ENCODE peak calls at places on chromosomes 4 and X, in five cellular contexts. U, Q, E, V and A are unnamed samples.

GRCh38 chrX:140723251-140723650 is 13.7 kb downstream of the LINC00632 start:
- DNase-seq in U (no peak), Q (no peak), E (no peak), V (no peak), A (no peak)

GRCh38 chrX:123489011-123489410 is 243.8 kb downstream of the THOC2 start:
- DNase-seq in U (no peak), Q (no peak), E (no peak), V (no peak), A (no peak)

GRCh38 chr4:56513517-56513916 is 7.9 kb downstream of the ARL9 start:
- DNase-seq in U (no peak), Q (peak; percentile 79), E (no peak), V (no peak), A (no peak)

GRCh38 chrX:2266445-2267349 is 234.1 kb downstream of the DHRSX start:
- DNase-seq in U (no peak), Q (no peak), E (no peak), V (no peak), A (no peak)

GRCh38 chr4:116925900-116926457 is 159.4 kb downstream of the TRAM1L1 start:
- DNase-seq in U (no peak), Q (no peak), E (no peak), V (no peak), A (peak; percentile 79)

GRCh38 chr4:84965558-84966381 is 720 bp downstream of the WDFY3 start:
- DNase-seq in U (peak; percentile 27), Q (peak; percentile 57), E (no peak), V (peak; percentile 14), A (peak; percentile 68)

GRCh38 chr4:142040043-142040442 is 403.7 kb downstream of the IL15 start:
- DNase-seq in U (no peak), Q (no peak), E (no peak), V (no peak), A (peak; percentile 39)

GRCh38 chr4:7320413-7320812 is 114.3 kb downstream of the PSAPL1 start:
- DNase-seq in U (no peak), Q (no peak), E (no peak), V (no peak), A (no peak)

DNA sequence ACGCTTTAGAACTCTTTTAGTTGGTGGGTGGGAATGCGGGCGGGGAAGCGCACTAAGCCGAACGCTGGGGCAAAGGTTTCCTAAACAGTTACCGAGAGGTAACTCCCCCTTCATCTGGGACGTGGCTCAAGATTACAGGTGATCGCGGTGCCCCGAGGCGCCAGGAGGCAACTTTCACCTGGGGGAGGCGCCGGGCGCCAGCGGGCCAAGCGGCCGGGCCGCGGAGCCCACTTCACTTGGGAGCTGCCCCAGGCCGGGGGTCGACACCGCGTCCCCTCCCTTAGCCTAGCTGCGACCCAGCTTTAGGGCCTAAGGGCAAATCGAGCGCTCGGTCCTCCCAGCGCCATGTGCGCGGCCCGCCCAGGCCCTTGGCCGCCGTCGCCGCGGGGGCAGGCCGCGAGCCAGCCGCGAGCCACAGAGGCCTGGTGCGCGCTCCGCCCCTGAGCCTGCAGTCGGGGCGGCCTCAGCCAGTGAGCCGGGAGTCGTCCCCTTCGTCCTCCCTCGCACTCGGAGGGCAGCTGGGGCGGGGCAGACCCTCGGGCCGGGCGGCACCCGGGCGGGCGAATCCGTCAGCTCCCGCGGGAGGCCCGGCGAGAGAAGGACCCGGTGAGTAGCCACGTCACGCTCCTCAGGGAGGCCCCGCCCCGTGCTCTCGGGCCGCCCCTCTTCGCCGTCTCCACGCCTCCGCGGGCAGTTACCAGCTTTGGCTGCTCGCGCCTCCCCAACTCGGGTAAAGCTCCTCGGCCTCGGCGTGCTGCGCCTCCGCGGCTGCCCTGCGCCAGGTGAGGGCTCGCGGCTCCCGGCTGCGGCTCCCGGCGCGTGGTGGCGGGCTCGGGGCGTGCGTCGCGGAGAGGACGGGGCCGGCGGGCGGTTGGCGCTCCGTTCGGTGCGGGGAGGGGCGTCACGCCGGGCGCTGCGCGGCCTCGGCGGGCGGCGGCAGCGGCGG is at the start of gene LARP1B:
- DNase-seq in U (peak; percentile 83), Q (peak; percentile 97), E (peak; percentile 74), V (peak; percentile 91), A (peak; percentile 97)
- TF ChIP-seq JUNB in U (no peak), Q (no peak), E (no peak), V (no peak), A (no peak)

DNA sequence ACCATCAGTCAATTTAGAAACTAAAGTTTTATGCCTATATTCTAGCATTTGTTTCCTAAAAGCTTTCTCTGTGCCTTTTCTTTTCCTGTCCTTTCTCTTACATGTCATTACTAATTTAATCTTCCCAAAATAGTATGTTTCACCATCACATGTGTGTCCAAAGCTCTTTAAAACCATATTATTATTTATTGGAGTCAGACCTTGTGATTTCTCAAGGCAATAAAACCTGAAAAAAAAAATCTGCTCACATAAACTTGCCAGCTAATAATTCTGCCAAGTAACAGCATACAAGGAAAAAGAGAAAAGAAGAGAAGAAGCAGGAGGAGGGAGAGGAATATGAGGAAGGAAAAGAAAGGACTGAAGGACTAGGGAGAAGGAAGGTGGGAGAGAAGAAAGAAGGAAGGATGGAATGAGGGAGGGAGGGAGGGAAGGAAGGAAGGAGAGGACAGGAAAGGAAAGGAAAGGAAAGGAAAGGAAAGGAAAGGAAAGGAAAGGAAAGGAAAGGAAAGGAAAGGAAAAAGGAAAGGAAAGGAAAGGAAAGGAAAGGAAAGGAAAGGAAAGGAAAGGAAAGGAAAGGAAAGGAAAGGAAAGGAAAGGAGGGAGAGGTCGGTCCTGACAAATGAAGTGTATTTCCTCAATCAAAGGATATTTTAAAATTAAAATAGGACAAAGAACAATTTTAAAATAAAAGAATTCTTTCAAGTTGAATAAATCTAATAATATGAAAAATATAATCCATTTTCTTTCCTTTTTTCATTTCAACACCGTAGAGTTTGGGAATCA is 57.4 kb downstream of the ANTXR2 start:
- DNase-seq in U (no peak), Q (no peak), E (no peak), V (no peak), A (no peak)
- TF ChIP-seq JUNB in U (no peak), Q (no peak), E (no peak), V (no peak), A (no peak)

GRCh38 chrX:12344954-12345353 is 206.7 kb downstream of the FRMPD4 start:
- DNase-seq in U (no peak), Q (no peak), E (no peak), V (no peak), A (no peak)

GRCh38 chrX:12352922-12353321 is 214.6 kb downstream of the FRMPD4 start:
- DNase-seq in U (no peak), Q (no peak), E (no peak), V (no peak), A (peak; percentile 6)

GRCh38 chrX:12349201-12349600 is 210.9 kb downstream of the FRMPD4 start:
- DNase-seq in U (no peak), Q (no peak), E (no peak), V (no peak), A (peak; percentile 45)
- TF ChIP-seq JUNB in U (no peak), Q (no peak), E (no peak), V (no peak), A (no peak)

GRCh38 chr4:179867300-179867878 is 2375.8 kb upstream of the TENM3 start:
- DNase-seq in U (peak; percentile 13), Q (peak; percentile 13), E (peak; percentile 16), V (peak; percentile 66), A (peak; percentile 91)
- TF ChIP-seq JUNB in U (no peak), Q (no peak), E (no peak), V (no peak), A (no peak)